ENCODE peak calls at places on chromosomes 7 and 10, in five cellular contexts. Q is immature natural killer cell; X is left colon; H is endothelial cell; J is activated CD8-positive, alpha-beta memory T cell treated with anti-CD3 and anti-CD28 coated beads for 48 hours. P is an unnamed sample.

GRCh38 chr10:19815478-19816419 is 483 bp upstream of the PLXDC2 start:
- DNase-seq in J (no peak), H (peak), Q (peak), X (peak), P (peak)

GRCh38 chr10:11036424-11037011 is 18.8 kb downstream of the CELF2 start:
- DNase-seq in Q (no peak), J (no peak), X (peak), H (peak), P (peak)

GRCh38 chr7:2110586-2111396 is 122.0 kb downstream of the MAD1L1 start:
- DNase-seq in X (peak), H (no peak), J (no peak), Q (no peak), P (peak)

GRCh38 chr7:140229591-140230516 is 53.1 kb upstream of the KDM7A start:
- DNase-seq in Q (peak), X (peak), J (peak), H (peak), P (no peak)

GRCh38 chr7:151168022-151168786 is 710 bp upstream of the GBX1 start:
- DNase-seq in H (peak), J (peak), X (peak), Q (peak), P (no peak)

GRCh38 chr10:35335718-35336083 is 608 bp upstream of the CCNY start:
- DNase-seq in X (peak), H (no peak), Q (no peak), J (no peak), P (no peak)

GRCh38 chr10:119120413-119120867 is 16.5 kb downstream of the DENND10 start:
- DNase-seq in X (no peak), Q (peak), J (no peak), H (no peak), P (peak)

GRCh38 chr7:140214075-140214684 is 37.4 kb upstream of the KDM7A start:
- DNase-seq in Q (no peak), H (no peak), J (no peak), X (peak), P (peak)

GRCh38 chr10:90179696-90180407 is 478.5 kb downstream of the KIF20B start:
- DNase-seq in J (no peak), Q (no peak), X (no peak), H (no peak), P (peak)

GRCh38 chr10:134205-134742 is 981 bp upstream of the ZMYND11 start:
- DNase-seq in X (peak), H (no peak), J (peak), Q (no peak), P (peak)

GRCh38 chr7:151082151-151083070 is 882 bp downstream of the TMUB1 start:
- DNase-seq in X (no peak), J (no peak), H (no peak), Q (no peak), P (no peak)

GRCh38 chr7:98879198-98879988 is 1.1 kb downstream of the TRRAP start:
- DNase-seq in Q (peak), X (peak), J (peak), H (no peak), P (peak)

GRCh38 chr7:66261941-66262340 is 56.8 kb downstream of the TPST1 start:
- DNase-seq in J (no peak), Q (no peak), H (no peak), X (no peak), P (no peak)

GRCh38 chr7:122884186-122884585 is 2.1 kb downstream of the CADPS2 start:
- DNase-seq in Q (no peak), X (no peak), H (no peak), J (no peak), P (no peak)

GRCh38 chr10:78634389-78634815 is 434.4 kb upstream of the ZMIZ1 start:
- DNase-seq in X (no peak), J (no peak), H (no peak), Q (no peak), P (peak)

GRCh38 chr10:93068411-93069244 is 5.1 kb upstream of the CYP26A1 start:
- DNase-seq in H (no peak), J (no peak), X (no peak), Q (no peak), P (peak)

GRCh38 chr7:139737221-139738100 is 40.3 kb downstream of the HIPK2 start:
- DNase-seq in J (no peak), H (no peak), Q (no peak), X (peak), P (peak)

GRCh38 chr7:132666786-132667185 is 90.5 kb upstream of the PLXNA4 start:
- DNase-seq in J (no peak), X (no peak), H (no peak), Q (no peak), P (no peak)

GRCh38 chr10:102791754-102792153 is 45.5 kb downstream of the CYP17A1 start:
- DNase-seq in J (no peak), X (no peak), Q (no peak), H (no peak), P (no peak)